ENCODE peak calls at places on chromosomes 4 and X, in six cellular contexts. One of them, this sample, is unnamed.

GRCh38 chrX:118066867-118067515 is 49.6 kb downstream of the KLHL13 start:
- DNase-seq in neural progenitor cell: no peak
- DNase-seq in fibroblast of lung: no peak
- DNase-seq in bronchial epithelial cell: peak; percentile 89
- DNase-seq in coronary artery: no peak
- DNase-seq in progenitor cell of endocrine pancreas: no peak
- DNase-seq in this sample: no peak

GRCh38 chrX:96314974-96315373 is 369.7 kb upstream of the DIAPH2 start:
- DNase-seq in neural progenitor cell: no peak
- DNase-seq in bronchial epithelial cell: peak; percentile 74
- DNase-seq in fibroblast of lung: peak; percentile 23
- DNase-seq in coronary artery: no peak
- DNase-seq in progenitor cell of endocrine pancreas: no peak
- DNase-seq in this sample: no peak

GRCh38 chrX:74535211-74535621 is 79.2 kb downstream of the RLIM start:
- DNase-seq in neural progenitor cell: peak; percentile 69
- DNase-seq in progenitor cell of endocrine pancreas: no peak
- DNase-seq in bronchial epithelial cell: peak; percentile 38
- DNase-seq in fibroblast of lung: peak; percentile 63
- DNase-seq in coronary artery: no peak
- DNase-seq in this sample: no peak

GRCh38 chr4:147682755-147683154 is 1.2 kb downstream of the PRMT9 start:
- DNase-seq in fibroblast of lung: peak; percentile 2
- DNase-seq in coronary artery: no peak
- DNase-seq in bronchial epithelial cell: no peak
- DNase-seq in neural progenitor cell: no peak
- DNase-seq in progenitor cell of endocrine pancreas: no peak
- DNase-seq in this sample: no peak

GRCh38 chrX:38804481-38805293 is 3.4 kb downstream of the MID1IP1 start:
- DNase-seq in fibroblast of lung: no peak
- DNase-seq in bronchial epithelial cell: no peak
- DNase-seq in progenitor cell of endocrine pancreas: peak; percentile 18
- DNase-seq in neural progenitor cell: peak; percentile 46
- DNase-seq in coronary artery: peak; percentile 74
- DNase-seq in this sample: peak; percentile 34

GRCh38 chrX:68822641-68823410 is 6.0 kb upstream of the EFNB1 start:
- DNase-seq in fibroblast of lung: peak; percentile 44
- DNase-seq in bronchial epithelial cell: no peak
- DNase-seq in neural progenitor cell: peak; percentile 72
- DNase-seq in progenitor cell of endocrine pancreas: no peak
- DNase-seq in coronary artery: no peak
- DNase-seq in this sample: peak; percentile 27

GRCh38 chr4:142331646-142332045 is 514.5 kb downstream of the INPP4B start:
- DNase-seq in bronchial epithelial cell: no peak
- DNase-seq in progenitor cell of endocrine pancreas: no peak
- DNase-seq in neural progenitor cell: no peak
- DNase-seq in coronary artery: no peak
- DNase-seq in fibroblast of lung: peak; percentile 70
- DNase-seq in this sample: no peak

GRCh38 chr4:142267101-142267500 is 579.0 kb downstream of the INPP4B start:
- DNase-seq in coronary artery: no peak
- DNase-seq in progenitor cell of endocrine pancreas: no peak
- DNase-seq in bronchial epithelial cell: no peak
- DNase-seq in fibroblast of lung: peak; percentile 52
- DNase-seq in neural progenitor cell: no peak
- DNase-seq in this sample: no peak

GRCh38 chr4:106096454-106096853 is 201.2 kb downstream of the NPNT start:
- DNase-seq in neural progenitor cell: peak; percentile 4
- DNase-seq in fibroblast of lung: no peak
- DNase-seq in progenitor cell of endocrine pancreas: no peak
- DNase-seq in coronary artery: no peak
- DNase-seq in bronchial epithelial cell: no peak
- DNase-seq in this sample: no peak

GRCh38 chrX:142686206-142686605 is 339.5 kb upstream of the SPANXN4 start:
- DNase-seq in coronary artery: no peak
- DNase-seq in fibroblast of lung: no peak
- DNase-seq in bronchial epithelial cell: no peak
- DNase-seq in progenitor cell of endocrine pancreas: no peak
- DNase-seq in neural progenitor cell: no peak
- DNase-seq in this sample: no peak

GRCh38 chr4:83093060-83093640 is 21.4 kb downstream of the PLAC8 start:
- DNase-seq in neural progenitor cell: peak; percentile 58
- DNase-seq in coronary artery: no peak
- DNase-seq in bronchial epithelial cell: peak; percentile 40
- DNase-seq in fibroblast of lung: no peak
- DNase-seq in progenitor cell of endocrine pancreas: no peak
- DNase-seq in this sample: no peak
- TF ChIP-seq CTCF in neural progenitor cell: peak; percentile 36
- TF ChIP-seq CTCF in coronary artery: no peak
- TF ChIP-seq CTCF in bronchial epithelial cell: no peak
- TF ChIP-seq CTCF in fibroblast of lung: no peak
- TF ChIP-seq CTCF in progenitor cell of endocrine pancreas: no peak
- TF ChIP-seq CTCF in this sample: no peak

GRCh38 chr4:173991814-173992213 is 291.7 kb downstream of the FBXO8 start:
- DNase-seq in bronchial epithelial cell: no peak
- DNase-seq in neural progenitor cell: no peak
- DNase-seq in fibroblast of lung: no peak
- DNase-seq in coronary artery: no peak
- DNase-seq in progenitor cell of endocrine pancreas: no peak
- DNase-seq in this sample: no peak

GRCh38 chr4:173990126-173990878 is 293.2 kb downstream of the FBXO8 start:
- DNase-seq in coronary artery: no peak
- DNase-seq in bronchial epithelial cell: peak; percentile 25
- DNase-seq in progenitor cell of endocrine pancreas: no peak
- DNase-seq in fibroblast of lung: peak; percentile 20
- DNase-seq in neural progenitor cell: peak; percentile 75
- DNase-seq in this sample: no peak

GRCh38 chr4:173991321-173991720 is 292.1 kb downstream of the FBXO8 start:
- DNase-seq in progenitor cell of endocrine pancreas: no peak
- DNase-seq in neural progenitor cell: no peak
- DNase-seq in coronary artery: no peak
- DNase-seq in fibroblast of lung: no peak
- DNase-seq in bronchial epithelial cell: no peak
- DNase-seq in this sample: no peak

DNA sequence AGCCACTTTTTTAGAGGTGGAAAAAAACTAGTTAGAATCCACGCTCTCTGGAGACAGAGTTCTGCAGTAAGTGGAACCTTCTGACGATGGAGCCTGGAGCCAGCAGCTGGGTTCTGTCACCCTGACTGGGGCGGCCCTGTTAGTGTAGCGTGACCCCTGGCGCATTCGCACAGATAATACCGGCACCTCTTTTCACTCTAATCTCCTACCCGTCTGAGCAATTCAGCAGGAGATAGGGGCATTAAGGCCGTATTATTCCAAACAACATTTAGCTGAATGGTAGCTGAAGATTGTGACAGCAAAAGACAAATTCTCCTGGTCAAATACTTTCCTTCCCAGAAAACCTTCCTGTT is 292.6 kb downstream of the FBXO8 start:
- DNase-seq in bronchial epithelial cell: no peak
- DNase-seq in fibroblast of lung: no peak
- DNase-seq in neural progenitor cell: peak; percentile 54
- DNase-seq in progenitor cell of endocrine pancreas: no peak
- DNase-seq in coronary artery: no peak
- DNase-seq in this sample: peak; percentile 29
- TF ChIP-seq CTCF in bronchial epithelial cell: no peak
- TF ChIP-seq CTCF in fibroblast of lung: no peak
- TF ChIP-seq CTCF in neural progenitor cell: no peak
- TF ChIP-seq CTCF in progenitor cell of endocrine pancreas: peak; percentile 7
- TF ChIP-seq CTCF in coronary artery: no peak
- TF ChIP-seq CTCF in this sample: no peak

GRCh38 chr4:183758735-183759447 is 99.8 kb downstream of the TRAPPC11 start:
- DNase-seq in progenitor cell of endocrine pancreas: no peak
- DNase-seq in fibroblast of lung: no peak
- DNase-seq in bronchial epithelial cell: no peak
- DNase-seq in coronary artery: no peak
- DNase-seq in neural progenitor cell: peak; percentile 25
- DNase-seq in this sample: no peak

GRCh38 chr4:183757105-183757504 is 98.0 kb downstream of the TRAPPC11 start:
- DNase-seq in coronary artery: no peak
- DNase-seq in bronchial epithelial cell: peak; percentile 29
- DNase-seq in neural progenitor cell: no peak
- DNase-seq in progenitor cell of endocrine pancreas: no peak
- DNase-seq in fibroblast of lung: peak; percentile 19
- DNase-seq in this sample: no peak

GRCh38 chr4:183760326-183760725 is 101.2 kb downstream of the TRAPPC11 start:
- DNase-seq in coronary artery: no peak
- DNase-seq in neural progenitor cell: no peak
- DNase-seq in bronchial epithelial cell: no peak
- DNase-seq in fibroblast of lung: no peak
- DNase-seq in progenitor cell of endocrine pancreas: no peak
- DNase-seq in this sample: no peak

DNA sequence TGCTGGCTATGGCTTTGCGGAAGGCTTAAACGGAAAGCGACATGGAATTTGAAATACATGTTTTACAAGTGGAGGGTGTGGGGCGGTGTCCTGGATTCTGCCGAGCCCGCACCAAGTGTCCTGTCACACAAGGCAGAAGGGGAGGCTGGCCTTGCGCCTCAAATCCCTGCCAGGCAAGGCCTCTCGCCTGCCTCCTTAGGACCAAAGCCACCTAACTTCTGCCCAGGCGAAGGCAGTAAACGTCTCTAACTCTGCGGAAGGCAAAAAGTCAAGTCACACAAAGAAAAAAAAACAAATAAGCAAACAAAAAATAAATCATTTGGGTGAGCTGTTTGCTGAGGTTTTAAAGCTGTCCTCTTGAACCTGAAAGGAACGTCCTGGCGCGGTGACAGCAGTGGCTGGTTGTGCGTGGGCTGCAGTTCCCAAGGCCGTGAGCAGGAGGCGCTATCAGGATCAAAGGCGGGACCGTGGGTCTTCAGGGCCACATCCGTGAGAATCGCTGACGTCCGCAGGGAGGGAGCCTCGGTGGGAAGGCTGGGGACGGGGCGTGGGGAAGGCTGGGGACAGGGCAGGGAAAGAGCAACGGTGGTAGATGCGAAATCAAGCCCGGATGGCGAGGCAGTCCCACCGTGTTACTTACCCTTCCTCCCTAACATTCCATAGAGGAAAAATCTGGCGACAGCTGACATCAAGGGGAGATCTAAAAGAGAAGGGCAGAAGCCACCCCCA is 99.1 kb downstream of the TRAPPC11 start:
- DNase-seq in neural progenitor cell: peak; percentile 37
- DNase-seq in bronchial epithelial cell: no peak
- DNase-seq in fibroblast of lung: no peak
- DNase-seq in coronary artery: no peak
- DNase-seq in progenitor cell of endocrine pancreas: peak; percentile 23
- DNase-seq in this sample: peak; percentile 48
- TF ChIP-seq CTCF in neural progenitor cell: peak; percentile 55
- TF ChIP-seq CTCF in bronchial epithelial cell: peak; percentile 28
- TF ChIP-seq CTCF in fibroblast of lung: peak; percentile 37
- TF ChIP-seq CTCF in coronary artery: no peak
- TF ChIP-seq CTCF in progenitor cell of endocrine pancreas: peak; percentile 52
- TF ChIP-seq CTCF in this sample: peak; percentile 46

GRCh38 chr4:83456184-83456501 is 285 bp downstream of the MRPS18C start:
- DNase-seq in neural progenitor cell: no peak
- DNase-seq in fibroblast of lung: no peak
- DNase-seq in bronchial epithelial cell: no peak
- DNase-seq in coronary artery: no peak
- DNase-seq in progenitor cell of endocrine pancreas: no peak
- DNase-seq in this sample: no peak

GRCh38 chr4:83454626-83455025 is 997 bp downstream of the HELQ start:
- DNase-seq in coronary artery: no peak
- DNase-seq in progenitor cell of endocrine pancreas: no peak
- DNase-seq in neural progenitor cell: peak; percentile 4
- DNase-seq in bronchial epithelial cell: no peak
- DNase-seq in fibroblast of lung: peak; percentile 17
- DNase-seq in this sample: no peak

DNA sequence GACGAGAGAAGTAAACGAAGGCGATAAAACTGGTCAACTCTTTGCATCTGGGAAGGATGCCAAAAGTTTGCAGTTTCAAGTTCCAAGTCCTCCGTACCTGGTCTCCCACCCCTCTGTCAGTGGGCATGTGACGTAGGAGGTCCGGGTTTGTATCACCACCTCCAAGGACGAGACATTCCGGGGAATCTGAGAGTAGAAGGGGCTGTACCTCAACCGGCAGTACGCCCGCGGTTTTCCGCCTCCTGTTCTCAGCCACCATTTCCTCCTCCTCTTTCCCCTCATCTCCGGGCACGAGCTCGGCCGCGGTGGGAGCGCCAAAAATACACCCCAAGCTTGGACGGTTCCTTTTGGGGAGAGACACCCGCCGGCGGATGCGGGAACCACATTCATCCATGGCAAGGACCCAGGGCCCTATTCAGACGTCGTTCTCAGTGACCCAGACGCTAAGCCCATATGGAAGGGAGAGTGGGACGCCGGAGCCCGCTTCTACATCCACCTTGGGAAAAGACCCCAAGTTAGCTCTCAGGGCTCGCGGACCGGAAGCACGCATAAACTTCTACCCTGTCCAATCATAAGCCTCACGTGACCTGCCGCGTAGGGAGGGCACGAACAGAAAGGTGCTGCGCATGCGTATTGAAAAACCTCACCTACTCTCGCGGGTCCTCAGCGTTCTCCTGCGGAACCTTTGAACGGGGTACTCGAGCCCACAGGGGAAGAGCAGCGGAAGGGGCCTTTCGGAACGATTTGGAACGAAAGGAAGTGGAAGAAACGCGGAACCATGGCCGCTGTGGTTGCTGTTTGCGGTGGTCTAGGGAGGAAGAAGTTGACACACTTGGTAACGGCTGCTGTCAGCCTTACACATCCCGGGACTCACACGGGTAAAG is at the start of the genes HELQ and MRPS18C:
- DNase-seq in bronchial epithelial cell: peak; percentile 96
- DNase-seq in progenitor cell of endocrine pancreas: peak; percentile 88
- DNase-seq in fibroblast of lung: peak; percentile 97
- DNase-seq in coronary artery: peak; percentile 98
- DNase-seq in neural progenitor cell: peak; percentile 99
- DNase-seq in this sample: peak; percentile 91
- TF ChIP-seq CTCF in bronchial epithelial cell: peak; percentile 58
- TF ChIP-seq CTCF in progenitor cell of endocrine pancreas: no peak
- TF ChIP-seq CTCF in fibroblast of lung: peak; percentile 40
- TF ChIP-seq CTCF in coronary artery: no peak
- TF ChIP-seq CTCF in neural progenitor cell: peak; percentile 34
- TF ChIP-seq CTCF in this sample: no peak

GRCh38 chr4:7338876-7339623 is 95.7 kb downstream of the PSAPL1 start:
- DNase-seq in neural progenitor cell: no peak
- DNase-seq in progenitor cell of endocrine pancreas: no peak
- DNase-seq in fibroblast of lung: no peak
- DNase-seq in bronchial epithelial cell: no peak
- DNase-seq in coronary artery: no peak
- DNase-seq in this sample: no peak

GRCh38 chr4:7342223-7342576 is 92.5 kb downstream of the PSAPL1 start:
- DNase-seq in bronchial epithelial cell: no peak
- DNase-seq in progenitor cell of endocrine pancreas: no peak
- DNase-seq in coronary artery: no peak
- DNase-seq in neural progenitor cell: no peak
- DNase-seq in fibroblast of lung: no peak
- DNase-seq in this sample: no peak

GRCh38 chr4:7339751-7340552 is 94.8 kb downstream of the PSAPL1 start:
- DNase-seq in fibroblast of lung: no peak
- DNase-seq in progenitor cell of endocrine pancreas: no peak
- DNase-seq in coronary artery: no peak
- DNase-seq in bronchial epithelial cell: no peak
- DNase-seq in neural progenitor cell: no peak
- DNase-seq in this sample: no peak

GRCh38 chr4:7341486-7342222 is 93.1 kb downstream of the PSAPL1 start:
- DNase-seq in fibroblast of lung: peak; percentile 95
- DNase-seq in neural progenitor cell: no peak
- DNase-seq in progenitor cell of endocrine pancreas: no peak
- DNase-seq in bronchial epithelial cell: no peak
- DNase-seq in coronary artery: no peak
- DNase-seq in this sample: no peak

GRCh38 chr4:7340553-7341433 is 93.9 kb downstream of the PSAPL1 start:
- DNase-seq in bronchial epithelial cell: no peak
- DNase-seq in coronary artery: no peak
- DNase-seq in fibroblast of lung: no peak
- DNase-seq in progenitor cell of endocrine pancreas: no peak
- DNase-seq in neural progenitor cell: no peak
- DNase-seq in this sample: no peak
- TF ChIP-seq CTCF in bronchial epithelial cell: no peak
- TF ChIP-seq CTCF in coronary artery: no peak
- TF ChIP-seq CTCF in fibroblast of lung: no peak
- TF ChIP-seq CTCF in progenitor cell of endocrine pancreas: no peak
- TF ChIP-seq CTCF in neural progenitor cell: no peak
- TF ChIP-seq CTCF in this sample: no peak